ENCODE peak calls at places on chromosome 7, in four cellular contexts. One of them, this sample, is unnamed.

GRCh38 chr7:28203498-28204240 is 23.1 kb upstream of the JAZF1 start:
- DNase-seq in HFFc6: no peak
- DNase-seq in gastrocnemius medialis: no peak
- DNase-seq in H9: no peak
- DNase-seq in this sample: no peak

GRCh38 chr7:128378637-128379036 is 17.1 kb upstream of the PRRT4 start:
- DNase-seq in gastrocnemius medialis: no peak
- DNase-seq in HFFc6: no peak
- DNase-seq in H9: no peak
- DNase-seq in this sample: no peak

GRCh38 chr7:111150709-111151108 is 59.8 kb downstream of the LRRN3 start:
- DNase-seq in H9: no peak
- DNase-seq in gastrocnemius medialis: no peak
- DNase-seq in HFFc6: no peak
- DNase-seq in this sample: no peak

GRCh38 chr7:128781851-128782250 is 6.3 kb upstream of the OPN1SW start:
- DNase-seq in H9: no peak
- DNase-seq in gastrocnemius medialis: no peak
- DNase-seq in HFFc6: no peak
- DNase-seq in this sample: no peak

GRCh38 chr7:68857571-68857970 is 740.7 kb upstream of the AUTS2 start:
- DNase-seq in H9: no peak
- DNase-seq in gastrocnemius medialis: no peak
- DNase-seq in HFFc6: no peak
- DNase-seq in this sample: no peak

GRCh38 chr7:18552943-18553584 is 57.5 kb downstream of the HDAC9 start:
- DNase-seq in gastrocnemius medialis: no peak
- DNase-seq in H9: no peak
- DNase-seq in HFFc6: no peak
- DNase-seq in this sample: no peak

GRCh38 chr7:142461437-142461836 is 203.6 kb upstream of the PRSS58 start:
- DNase-seq in gastrocnemius medialis: no peak
- DNase-seq in H9: no peak
- DNase-seq in HFFc6: peak
- DNase-seq in this sample: no peak

GRCh38 chr7:124310934-124311390 is 278.1 kb upstream of the TMEM229A start:
- DNase-seq in HFFc6: no peak
- DNase-seq in H9: no peak
- DNase-seq in gastrocnemius medialis: no peak
- DNase-seq in this sample: no peak

GRCh38 chr7:46191776-46192175 is 270.7 kb upstream of the IGFBP3 start:
- DNase-seq in H9: no peak
- DNase-seq in gastrocnemius medialis: no peak
- DNase-seq in HFFc6: peak
- DNase-seq in this sample: no peak

GRCh38 chr7:84297606-84298005 is 103.0 kb upstream of the SEMA3A start:
- DNase-seq in HFFc6: no peak
- DNase-seq in gastrocnemius medialis: no peak
- DNase-seq in H9: no peak
- DNase-seq in this sample: no peak

GRCh38 chr7:122304996-122305421 is 459 bp upstream of the FEZF1 start:
- DNase-seq in gastrocnemius medialis: no peak
- DNase-seq in HFFc6: no peak
- DNase-seq in H9: no peak
- DNase-seq in this sample: no peak

GRCh38 chr7:24732646-24733413 is 24.4 kb downstream of the GSDME start:
- DNase-seq in HFFc6: peak
- DNase-seq in gastrocnemius medialis: no peak
- DNase-seq in H9: no peak
- DNase-seq in this sample: no peak

GRCh38 chr7:24573554-24574338 is 494 bp downstream of the PALS2 start:
- DNase-seq in gastrocnemius medialis: peak
- DNase-seq in H9: peak
- DNase-seq in HFFc6: peak
- DNase-seq in this sample: peak

GRCh38 chr7:124263232-124263827 is 230.5 kb upstream of the TMEM229A start:
- DNase-seq in H9: peak
- DNase-seq in gastrocnemius medialis: no peak
- DNase-seq in HFFc6: no peak
- DNase-seq in this sample: no peak

GRCh38 chr7:74355091-74355490 is 65.9 kb downstream of the CLIP2 start:
- DNase-seq in HFFc6: peak
- DNase-seq in gastrocnemius medialis: no peak
- DNase-seq in H9: no peak
- DNase-seq in this sample: no peak

GRCh38 chr7:130566898-130567280 is 75.0 kb downstream of the MEST start:
- DNase-seq in gastrocnemius medialis: no peak
- DNase-seq in HFFc6: no peak
- DNase-seq in H9: no peak
- DNase-seq in this sample: no peak

GRCh38 chr7:130566168-130566897 is 74.4 kb downstream of the MEST start:
- DNase-seq in HFFc6: no peak
- DNase-seq in gastrocnemius medialis: no peak
- DNase-seq in H9: no peak
- DNase-seq in this sample: no peak

GRCh38 chr7:130559184-130559583 is 67.3 kb downstream of the MEST start:
- DNase-seq in HFFc6: no peak
- DNase-seq in H9: no peak
- DNase-seq in gastrocnemius medialis: no peak
- DNase-seq in this sample: no peak

GRCh38 chr7:130560972-130561371 is 69.1 kb downstream of the MEST start:
- DNase-seq in H9: no peak
- DNase-seq in HFFc6: peak
- DNase-seq in gastrocnemius medialis: no peak
- DNase-seq in this sample: no peak
- TF ChIP-seq CTCF in H9: peak
- TF ChIP-seq CTCF in HFFc6: peak
- TF ChIP-seq CTCF in gastrocnemius medialis: no peak
- TF ChIP-seq CTCF in this sample: peak

GRCh38 chr7:76260171-76260703 is 42.2 kb upstream of the HSPB1 start:
- DNase-seq in gastrocnemius medialis: no peak
- DNase-seq in H9: peak
- DNase-seq in HFFc6: no peak
- DNase-seq in this sample: peak

GRCh38 chr7:76261329-76261728 is 41.1 kb upstream of the HSPB1 start:
- DNase-seq in HFFc6: no peak
- DNase-seq in gastrocnemius medialis: no peak
- DNase-seq in H9: no peak
- DNase-seq in this sample: no peak

GRCh38 chr7:76259124-76260086 is 43.1 kb upstream of the HSPB1 start:
- DNase-seq in H9: no peak
- DNase-seq in gastrocnemius medialis: no peak
- DNase-seq in HFFc6: no peak
- DNase-seq in this sample: no peak

GRCh38 chr7:76254781-76255180 is 47.7 kb upstream of the HSPB1 start:
- DNase-seq in H9: no peak
- DNase-seq in gastrocnemius medialis: no peak
- DNase-seq in HFFc6: no peak
- DNase-seq in this sample: no peak

DNA sequence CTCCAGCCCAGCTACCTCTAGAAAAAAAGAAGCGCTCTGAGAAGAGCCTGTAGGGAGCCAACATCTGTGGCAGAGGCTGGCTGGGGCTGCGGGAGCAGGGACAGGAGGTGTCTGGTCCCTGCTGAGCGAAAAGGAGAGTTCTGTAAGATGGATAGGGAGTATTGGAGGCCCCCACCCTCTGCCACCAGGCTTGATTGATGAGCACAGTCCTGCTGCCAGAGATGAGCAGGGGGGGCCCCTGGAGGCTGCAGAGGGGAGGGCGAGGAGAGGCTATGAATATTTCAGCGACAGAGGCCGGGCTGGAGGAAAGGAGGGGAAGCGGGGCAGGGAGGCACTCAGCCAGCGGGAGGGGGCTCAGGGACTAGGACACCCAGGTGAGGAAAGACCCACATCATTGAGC is 44.5 kb upstream of the HSPB1 start:
- DNase-seq in HFFc6: no peak
- DNase-seq in H9: no peak
- DNase-seq in gastrocnemius medialis: no peak
- DNase-seq in this sample: no peak
- TF ChIP-seq CTCF in HFFc6: no peak
- TF ChIP-seq CTCF in H9: peak
- TF ChIP-seq CTCF in gastrocnemius medialis: no peak
- TF ChIP-seq CTCF in this sample: no peak

GRCh38 chr7:42017356-42017986 is 219.5 kb downstream of the GLI3 start:
- DNase-seq in gastrocnemius medialis: no peak
- DNase-seq in HFFc6: no peak
- DNase-seq in H9: no peak
- DNase-seq in this sample: no peak
- TF ChIP-seq CTCF in gastrocnemius medialis: no peak
- TF ChIP-seq CTCF in HFFc6: no peak
- TF ChIP-seq CTCF in H9: no peak
- TF ChIP-seq CTCF in this sample: no peak

GRCh38 chr7:153004341-153004740 is 244.8 kb downstream of the ACTR3B start:
- DNase-seq in gastrocnemius medialis: no peak
- DNase-seq in H9: no peak
- DNase-seq in HFFc6: no peak
- DNase-seq in this sample: no peak
- TF ChIP-seq CTCF in gastrocnemius medialis: no peak
- TF ChIP-seq CTCF in H9: no peak
- TF ChIP-seq CTCF in HFFc6: no peak
- TF ChIP-seq CTCF in this sample: no peak

GRCh38 chr7:80153446-80153845 is 18.8 kb downstream of the GNAI1 start:
- DNase-seq in HFFc6: peak
- DNase-seq in gastrocnemius medialis: no peak
- DNase-seq in H9: no peak
- DNase-seq in this sample: no peak

GRCh38 chr7:80150621-80151273 is 16.1 kb downstream of the GNAI1 start:
- DNase-seq in gastrocnemius medialis: no peak
- DNase-seq in HFFc6: peak
- DNase-seq in H9: no peak
- DNase-seq in this sample: no peak

GRCh38 chr7:80154656-80155325 is 20.2 kb downstream of the GNAI1 start:
- DNase-seq in HFFc6: no peak
- DNase-seq in gastrocnemius medialis: no peak
- DNase-seq in H9: no peak
- DNase-seq in this sample: no peak

GRCh38 chr7:80147543-80148376 is 13.1 kb downstream of the GNAI1 start:
- DNase-seq in H9: no peak
- DNase-seq in gastrocnemius medialis: no peak
- DNase-seq in HFFc6: peak
- DNase-seq in this sample: no peak

DNA sequence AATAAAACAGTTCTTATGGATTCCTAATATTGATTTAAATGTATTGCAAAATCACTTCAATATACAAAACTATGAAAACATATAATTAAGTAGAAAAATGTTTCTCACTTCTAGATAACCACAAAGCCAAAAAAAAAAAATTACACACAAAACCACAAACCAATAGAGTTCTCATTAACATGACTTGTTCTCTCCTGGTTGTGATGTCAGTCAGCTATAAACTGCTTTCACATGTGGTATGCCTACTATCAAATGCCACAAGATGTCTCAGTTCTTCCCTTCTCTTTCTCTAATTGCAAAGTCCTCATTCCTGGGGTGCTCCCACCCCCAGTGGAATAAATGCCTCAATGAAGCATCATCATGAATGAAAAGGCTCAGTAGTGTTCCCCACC is 16.6 kb downstream of the GNAI1 start:
- DNase-seq in H9: no peak
- DNase-seq in HFFc6: peak
- DNase-seq in gastrocnemius medialis: no peak
- DNase-seq in this sample: no peak
- TF ChIP-seq CTCF in H9: no peak
- TF ChIP-seq CTCF in HFFc6: peak
- TF ChIP-seq CTCF in gastrocnemius medialis: no peak
- TF ChIP-seq CTCF in this sample: no peak

This sample was measured in type B pancreatic cell.